ENCODE peak calls at places on chromosomes 2 and 18, in six cellular contexts. O, C, N, J, E and L are unnamed samples.

GRCh38 chr18:77147418-77147852 is 14.9 kb upstream of the MBP start:
- DNase-seq in O (no peak), C (peak; percentile 55), N (no peak), J (no peak), E (peak; percentile 17), L (peak; percentile 41)

GRCh38 chr2:49714433-49714832 is 560.1 kb upstream of the FSHR start:
- DNase-seq in N (no peak), O (no peak), C (no peak), J (no peak), E (no peak), L (no peak)

GRCh38 chr2:241993386-241994005 is 124.0 kb downstream of the RTP5 start:
- DNase-seq in E (no peak), J (no peak), O (no peak), N (no peak), C (no peak), L (no peak)

GRCh38 chr2:9248363-9248762 is 41.8 kb downstream of the ASAP2 start:
- DNase-seq in C (no peak), O (no peak), N (no peak), E (no peak), J (no peak), L (no peak)

GRCh38 chr18:11005528-11005927 is 143.8 kb downstream of the PIEZO2 start:
- DNase-seq in O (peak; percentile 63), J (peak; percentile 58), N (no peak), C (no peak), E (peak; percentile 100), L (peak; percentile 97)

GRCh38 chr2:226868331-226868730 is 32.5 kb downstream of the RHBDD1 start:
- DNase-seq in J (no peak), C (no peak), N (no peak), O (no peak), E (no peak), L (no peak)

GRCh38 chr2:186894478-186894877 is 45.5 kb upstream of the ZSWIM2 start:
- DNase-seq in J (no peak), N (no peak), O (no peak), C (no peak), E (no peak), L (no peak)

GRCh38 chr2:217479626-217480025 is 523.2 kb downstream of the TNS1 start:
- DNase-seq in J (no peak), N (no peak), E (no peak), C (no peak), O (no peak), L (no peak)

GRCh38 chr2:15582645-15583340 is 8.9 kb upstream of the DDX1 start:
- DNase-seq in J (peak; percentile 54), O (no peak), E (no peak), N (no peak), C (peak; percentile 9), L (no peak)

GRCh38 chr2:166653185-166653813 is 159.2 kb upstream of the SCN7A start:
- DNase-seq in O (no peak), E (no peak), J (no peak), N (no peak), C (peak; percentile 59), L (no peak)

GRCh38 chr2:36516136-36516870 is 81.7 kb downstream of the FEZ2 start:
- DNase-seq in O (no peak), J (no peak), N (no peak), C (peak; percentile 92), E (peak; percentile 34), L (no peak)

GRCh38 chr2:191693151-191693550 is 15.2 kb downstream of the NABP1 start:
- DNase-seq in C (no peak), N (no peak), E (no peak), J (no peak), O (no peak), L (no peak)

GRCh38 chr18:57435851-57436192 is 648 bp downstream of the ONECUT2 start:
- DNase-seq in E (no peak), N (no peak), C (no peak), J (no peak), O (no peak), L (no peak)

GRCh38 chr2:42927334-42928160 is 135.2 kb upstream of the HAAO start:
- DNase-seq in N (no peak), E (no peak), O (no peak), J (no peak), C (no peak), L (no peak)

GRCh38 chr2:44596537-44597320 is 235.0 kb downstream of the CAMKMT start:
- DNase-seq in N (no peak), E (no peak), O (no peak), J (no peak), C (no peak), L (no peak)

GRCh38 chr2:215313219-215313656 is 1.4 kb downstream of the ATIC start:
- DNase-seq in J (no peak), C (no peak), O (no peak), N (no peak), E (no peak), L (no peak)

GRCh38 chr18:47996091-47996541 is 65.7 kb upstream of the SMAD2 start:
- DNase-seq in O (no peak), J (no peak), E (no peak), N (no peak), C (no peak), L (peak; percentile 13)

GRCh38 chr2:105697781-105698449 is 46.8 kb upstream of the NCK2 start:
- DNase-seq in E (no peak), C (no peak), J (peak; percentile 69), O (no peak), N (no peak), L (no peak)

GRCh38 chr2:109666466-109666865 is 52.3 kb downstream of the SOWAHC start:
- DNase-seq in O (no peak), J (no peak), E (no peak), N (no peak), C (no peak), L (no peak)

GRCh38 chr2:239398536-239398935 is 2.3 kb downstream of the HDAC4 start:
- DNase-seq in J (peak; percentile 36), O (no peak), C (peak; percentile 16), N (no peak), E (peak; percentile 9), L (no peak)

GRCh38 chr2:185187421-185187820 is 551.2 kb upstream of the FSIP2 start:
- DNase-seq in N (no peak), J (no peak), C (no peak), O (no peak), E (no peak), L (peak; percentile 60)

GRCh38 chr2:202306034-202306433 is 40.5 kb downstream of the NOP58 start:
- DNase-seq in E (no peak), J (no peak), O (no peak), N (no peak), C (no peak), L (no peak)

GRCh38 chr2:180520816-180521595 is 459.4 kb upstream of the UBE2E3 start:
- DNase-seq in N (no peak), E (peak; percentile 62), O (peak; percentile 15), C (peak; percentile 69), J (no peak), L (peak; percentile 73)

GRCh38 chr2:227163998-227164744 is at the start of the genes COL4A3 and COL4A4:
- DNase-seq in C (peak; percentile 19), E (no peak), O (peak; percentile 82), J (peak; percentile 74), N (peak; percentile 52), L (peak; percentile 35)

GRCh38 chr2:158667567-158667966 is 127.5 kb upstream of the DAPL1 start:
- DNase-seq in J (no peak), C (peak; percentile 78), E (peak; percentile 16), O (no peak), N (no peak), L (peak; percentile 75)

GRCh38 chr18:74521068-74521725 is 13.1 kb upstream of the CNDP1 start:
- DNase-seq in J (no peak), E (no peak), O (no peak), C (no peak), N (no peak), L (no peak)

GRCh38 chr18:80157708-80158343 is 48.8 kb downstream of the ADNP2 start:
- DNase-seq in N (peak; percentile 75), O (peak; percentile 62), C (peak; percentile 64), J (peak; percentile 90), E (peak; percentile 66), L (peak; percentile 46)

GRCh38 chr2:232441147-232441651 is 14.8 kb upstream of the ALPI start:
- DNase-seq in O (no peak), J (no peak), C (no peak), E (no peak), N (no peak), L (no peak)

GRCh38 chr2:219244789-219245147 is 476 bp downstream of the GLB1L start:
- DNase-seq in O (no peak), C (no peak), J (no peak), N (no peak), E (no peak), L (no peak)

GRCh38 chr2:21643180-21643579 is 519.4 kb downstream of the TDRD15 start:
- DNase-seq in J (no peak), E (peak; percentile 55), O (no peak), N (no peak), C (peak; percentile 54), L (peak; percentile 68)

GRCh38 chr2:237944302-237944701 is 22.5 kb upstream of the UBE2F start:
- DNase-seq in C (no peak), E (no peak), N (no peak), O (no peak), J (no peak), L (no peak)

GRCh38 chr2:150095361-150095760 is 392.1 kb downstream of the RND3 start:
- DNase-seq in C (no peak), O (no peak), J (no peak), E (no peak), N (no peak), L (no peak)

GRCh38 chr2:11103984-11104793 is 51.1 kb upstream of the SLC66A3 start:
- DNase-seq in C (no peak), O (no peak), J (peak; percentile 57), E (no peak), N (no peak), L (no peak)

GRCh38 chr2:167196461-167197252 is 308.4 kb downstream of the XIRP2 start:
- DNase-seq in N (peak; percentile 26), C (peak; percentile 53), O (peak; percentile 32), E (peak; percentile 13), J (no peak), L (peak; percentile 32)

GRCh38 chr2:71190959-71191943 is 35.7 kb downstream of the PAIP2B start:
- DNase-seq in N (no peak), J (no peak), O (no peak), E (peak; percentile 11), C (peak; percentile 39), L (peak; percentile 10)